ENCODE peak calls at places on chromosomes 1 and 21, in seven cellular contexts. Z is HFFc6; E is H54; Q is AML-193; V is naive thymus-derived CD8-positive, alpha-beta T cell; N is M059J; M is T-cell. Y is an unnamed sample.

GRCh38 chr1:201460783-201461182 is 8.2 kb downstream of the PHLDA3 start:
- DNase-seq in Z (no peak), E (no peak), Q (no peak), V (no peak), N (no peak), M (no peak), Y (no peak)

GRCh38 chr21:38350681-38351080 is 93.9 kb downstream of the KCNJ15 start:
- DNase-seq in Z (no peak), E (no peak), Q (no peak), V (no peak), N (peak; percentile 50), M (no peak), Y (no peak)

GRCh38 chr1:209674957-209675566 is at the start of gene G0S2:
- DNase-seq in Z (peak; percentile 24), E (no peak), Q (no peak), V (no peak), N (peak; percentile 91), M (no peak), Y (peak; percentile 30)

GRCh38 chr1:84776639-84777038 is 86.4 kb upstream of the SSX2IP start:
- DNase-seq in Z (no peak), E (no peak), Q (no peak), V (no peak), N (peak; percentile 87), M (no peak), Y (no peak)

GRCh38 chr1:240666548-240667198 is 54.7 kb upstream of the GREM2 start:
- DNase-seq in Z (no peak), E (no peak), Q (no peak), V (no peak), N (peak; percentile 38), M (peak; percentile 0), Y (no peak)

GRCh38 chr1:198556969-198557368 is 16.5 kb upstream of the ATP6V1G3 start:
- DNase-seq in Z (no peak), E (no peak), Q (peak; percentile 76), V (peak; percentile 57), N (no peak), M (peak; percentile 67), Y (no peak)

GRCh38 chr21:31987696-31988095 is 114.9 kb downstream of the HUNK start:
- DNase-seq in Z (no peak), E (no peak), Q (no peak), V (no peak), N (no peak), M (no peak), Y (no peak)

GRCh38 chr1:43447891-43448708 is 5.6 kb downstream of the HYI start:
- DNase-seq in Z (no peak), E (no peak), Q (no peak), V (peak; percentile 3), N (peak; percentile 44), M (no peak), Y (no peak)

GRCh38 chr1:177274687-177275211 is 104.0 kb downstream of the BRINP2 start:
- DNase-seq in Z (peak; percentile 23), E (no peak), Q (no peak), V (no peak), N (peak; percentile 3), M (no peak), Y (no peak)

GRCh38 chr1:36436820-36437219 is 13.4 kb downstream of the OSCP1 start:
- DNase-seq in Z (peak; percentile 6), E (peak; percentile 22), Q (no peak), V (no peak), N (peak; percentile 79), M (no peak), Y (no peak)

GRCh38 chr1:158112994-158113758 is 67.5 kb upstream of the CD1D start:
- DNase-seq in Z (no peak), E (no peak), Q (no peak), V (peak; percentile 54), N (peak; percentile 38), M (peak; percentile 11), Y (peak; percentile 61)

GRCh38 chr1:173258484-173259264 is 51.5 kb upstream of the TNFSF4 start:
- DNase-seq in Z (peak; percentile 61), E (no peak), Q (no peak), V (no peak), N (peak; percentile 87), M (no peak), Y (no peak)

GRCh38 chr1:27491748-27492700 is 2.1 kb upstream of the WASF2 start:
- DNase-seq in Z (no peak), E (no peak), Q (no peak), V (no peak), N (peak; percentile 71), M (no peak), Y (no peak)

GRCh38 chr1:29592261-29592615 is 355.9 kb downstream of the PTPRU start:
- DNase-seq in Z (no peak), E (no peak), Q (no peak), V (no peak), N (no peak), M (no peak), Y (no peak)

GRCh38 chr1:223003549-223003948 is 139.5 kb downstream of the TLR5 start:
- DNase-seq in Z (no peak), E (no peak), Q (no peak), V (no peak), N (no peak), M (no peak), Y (no peak)

GRCh38 chr1:154833841-154834240 is 36.2 kb downstream of the KCNN3 start:
- DNase-seq in Z (no peak), E (no peak), Q (no peak), V (no peak), N (no peak), M (no peak), Y (no peak)

GRCh38 chr1:168879906-168880734 is 151.1 kb upstream of the DPT start:
- DNase-seq in Z (no peak), E (no peak), Q (no peak), V (no peak), N (peak; percentile 44), M (no peak), Y (no peak)

GRCh38 chr1:225427249-225428065 is at the start of gene LBR:
- DNase-seq in Z (no peak), E (no peak), Q (no peak), V (no peak), N (peak; percentile 42), M (no peak), Y (peak; percentile 37)

GRCh38 chr21:19181604-19182140 is 778.1 kb upstream of the TMPRSS15 start:
- DNase-seq in Z (no peak), E (no peak), Q (no peak), V (no peak), N (no peak), M (no peak), Y (no peak)

GRCh38 chr1:183757061-183757460 is 47.9 kb upstream of the RGL1 start:
- DNase-seq in Z (peak; percentile 85), E (peak; percentile 24), Q (no peak), V (no peak), N (peak; percentile 88), M (no peak), Y (no peak)

GRCh38 chr1:41666991-41667631 is 182.6 kb upstream of the EDN2 start:
- DNase-seq in Z (no peak), E (no peak), Q (no peak), V (peak; percentile 38), N (peak; percentile 36), M (peak; percentile 39), Y (no peak)

GRCh38 chr1:37797750-37798345 is 4.2 kb downstream of the MANEAL start:
- DNase-seq in Z (peak; percentile 64), E (no peak), Q (no peak), V (no peak), N (peak; percentile 80), M (no peak), Y (no peak)

GRCh38 chr1:236733654-236734053 is 47.4 kb downstream of the ACTN2 start:
- DNase-seq in Z (no peak), E (no peak), Q (no peak), V (no peak), N (peak; percentile 60), M (no peak), Y (no peak)

GRCh38 chr1:173294853-173295252 is 87.7 kb upstream of the TNFSF4 start:
- DNase-seq in Z (peak; percentile 40), E (no peak), Q (no peak), V (no peak), N (no peak), M (no peak), Y (no peak)

GRCh38 chr1:2334883-2335534 is 56.3 kb downstream of the MORN1 start:
- DNase-seq in Z (no peak), E (no peak), Q (no peak), V (no peak), N (no peak), M (no peak), Y (no peak)

Y was measured in neural crest cell.